ENCODE peak calls at places on chromosome 6, in eight cellular contexts. F, B, X, D, T, A, P and G are unnamed samples.

GRCh38 chr6:137297887-137298286 is 78.7 kb upstream of the IFNGR1 start:
- DNase-seq in D (peak; percentile 58), T (peak; percentile 80), A (no peak), P (peak; percentile 74), F (no peak), X (peak; percentile 94), B (peak; percentile 11), G (no peak)

GRCh38 chr6:108654465-108655106 is 93.9 kb downstream of the FOXO3 start:
- DNase-seq in B (no peak), P (no peak), D (no peak), F (no peak), A (no peak), X (no peak), T (peak; percentile 35), G (no peak)

GRCh38 chr6:33746036-33746600 is 587 bp downstream of the IP6K3 start:
- DNase-seq in F (peak; percentile 57), X (peak; percentile 74), D (no peak), A (peak; percentile 20), T (peak; percentile 61), P (peak; percentile 25), B (peak; percentile 58), G (peak; percentile 88)

GRCh38 chr6:81169166-81169565 is 583.3 kb downstream of the TENT5A start:
- DNase-seq in D (no peak), B (no peak), X (no peak), T (no peak), A (no peak), F (no peak), P (peak; percentile 28), G (no peak)

GRCh38 chr6:71473908-71474307 is 185.3 kb downstream of the OGFRL1 start:
- DNase-seq in P (peak; percentile 97), T (peak; percentile 97), X (no peak), B (peak; percentile 28), D (peak; percentile 83), F (no peak), A (peak; percentile 91), G (peak; percentile 82)

GRCh38 chr6:86477510-86478166 is 459.7 kb upstream of the HTR1E start:
- DNase-seq in P (no peak), X (peak; percentile 61), A (no peak), T (no peak), D (no peak), F (no peak), B (no peak), G (no peak)

GRCh38 chr6:53986165-53986720 is 125.0 kb upstream of the MLIP start:
- DNase-seq in D (no peak), B (peak; percentile 53), T (peak; percentile 70), P (peak; percentile 76), F (no peak), X (peak; percentile 66), A (peak; percentile 39), G (no peak)

GRCh38 chr6:22785036-22785435 is 215.7 kb downstream of the HDGFL1 start:
- DNase-seq in B (no peak), F (no peak), X (no peak), P (no peak), D (no peak), T (peak; percentile 38), A (no peak), G (no peak)

GRCh38 chr6:108408453-108408852 is 113.6 kb downstream of the AFG1L start:
- DNase-seq in D (no peak), A (no peak), X (no peak), P (no peak), T (peak; percentile 38), F (no peak), B (no peak), G (no peak)

GRCh38 chr6:55528624-55529023 is 50.4 kb downstream of the HMGCLL1 start:
- DNase-seq in B (no peak), D (no peak), A (peak; percentile 44), T (peak; percentile 37), X (peak; percentile 52), P (peak; percentile 35), F (no peak), G (no peak)

GRCh38 chr6:15017803-15018202 is 228.1 kb upstream of the JARID2 start:
- DNase-seq in X (no peak), A (no peak), F (no peak), D (no peak), T (no peak), B (no peak), P (no peak), G (no peak)

GRCh38 chr6:164098857-164099534 is 684.5 kb downstream of the QKI start:
- DNase-seq in X (peak; percentile 59), A (no peak), P (no peak), F (no peak), T (no peak), D (no peak), B (no peak), G (no peak)

GRCh38 chr6:4613795-4614194 is 162.4 kb upstream of the CDYL start:
- DNase-seq in T (no peak), P (no peak), D (no peak), F (no peak), X (no peak), A (no peak), B (no peak), G (no peak)

GRCh38 chr6:8707956-8708772 is 272.8 kb upstream of the SLC35B3 start:
- DNase-seq in X (peak; percentile 57), B (peak; percentile 34), A (peak; percentile 19), D (no peak), F (no peak), T (no peak), P (no peak), G (no peak)

GRCh38 chr6:22807818-22808217 is 238.5 kb downstream of the HDGFL1 start:
- DNase-seq in B (no peak), A (no peak), X (no peak), D (no peak), T (no peak), F (no peak), P (no peak), G (no peak)

GRCh38 chr6:56839533-56840183 is 115.2 kb upstream of the BEND6 start:
- DNase-seq in B (no peak), A (no peak), X (no peak), P (no peak), D (no peak), T (no peak), F (no peak), G (no peak)

GRCh38 chr6:84460491-84460890 is 233.0 kb upstream of the CEP162 start:
- DNase-seq in X (no peak), T (no peak), P (no peak), F (no peak), A (no peak), B (no peak), D (no peak), G (no peak)

GRCh38 chr6:125888989-125889656 is 67.4 kb upstream of the HINT3 start:
- DNase-seq in A (peak; percentile 54), D (no peak), B (no peak), P (peak; percentile 54), T (peak; percentile 40), X (peak; percentile 70), F (no peak), G (no peak)

GRCh38 chr6:170365581-170365980 is 59.0 kb downstream of the FAM120B start:
- DNase-seq in X (no peak), F (no peak), A (no peak), D (no peak), B (no peak), P (no peak), T (no peak), G (no peak)

GRCh38 chr6:43629505-43630300 is 639 bp upstream of the GTPBP2 start:
- DNase-seq in F (peak; percentile 96), P (peak; percentile 97), A (peak; percentile 98), T (peak; percentile 98), X (peak; percentile 97), D (peak; percentile 97), B (peak; percentile 97), G (peak; percentile 97)

GRCh38 chr6:43630980-43631619 is 2.0 kb upstream of the GTPBP2 start:
- DNase-seq in B (no peak), D (no peak), F (no peak), X (no peak), T (no peak), A (no peak), P (no peak), G (no peak)

GRCh38 chr6:43635387-43636311 is at the start of gene MAD2L1BP:
- DNase-seq in X (peak; percentile 93), D (peak; percentile 89), P (peak; percentile 49), F (peak; percentile 91), A (peak; percentile 55), T (peak; percentile 63), B (peak; percentile 91), G (peak; percentile 87)

GRCh38 chr6:43636312-43636667 is 650 bp downstream of the MAD2L1BP start:
- DNase-seq in D (no peak), X (no peak), B (no peak), F (no peak), T (peak; percentile 11), A (peak; percentile 10), P (peak; percentile 14), G (no peak)

GRCh38 chr6:43634702-43635303 is 837 bp upstream of the MAD2L1BP start:
- DNase-seq in D (peak; percentile 10), X (no peak), T (no peak), F (no peak), P (no peak), A (no peak), B (no peak), G (no peak)
- H3K4me3 ChIP-seq in D (no peak overlapping the region), X (no peak overlapping the region), T (no peak overlapping the region), F (no peak overlapping the region), P (no peak overlapping the region), A (no peak overlapping the region), B (no peak overlapping the region), G (no peak overlapping the region)

GRCh38 chr6:6881438-6882267 is 226.1 kb upstream of the RREB1 start:
- DNase-seq in X (peak; percentile 73), T (no peak), F (no peak), A (no peak), B (no peak), D (no peak), P (no peak), G (no peak)
- H3K27ac ChIP-seq in X (no peak overlapping the region), T (no peak overlapping the region), F (no peak overlapping the region), A (no peak overlapping the region), B (no peak overlapping the region), D (no peak overlapping the region), P (no peak overlapping the region), G (no peak overlapping the region)

DNA sequence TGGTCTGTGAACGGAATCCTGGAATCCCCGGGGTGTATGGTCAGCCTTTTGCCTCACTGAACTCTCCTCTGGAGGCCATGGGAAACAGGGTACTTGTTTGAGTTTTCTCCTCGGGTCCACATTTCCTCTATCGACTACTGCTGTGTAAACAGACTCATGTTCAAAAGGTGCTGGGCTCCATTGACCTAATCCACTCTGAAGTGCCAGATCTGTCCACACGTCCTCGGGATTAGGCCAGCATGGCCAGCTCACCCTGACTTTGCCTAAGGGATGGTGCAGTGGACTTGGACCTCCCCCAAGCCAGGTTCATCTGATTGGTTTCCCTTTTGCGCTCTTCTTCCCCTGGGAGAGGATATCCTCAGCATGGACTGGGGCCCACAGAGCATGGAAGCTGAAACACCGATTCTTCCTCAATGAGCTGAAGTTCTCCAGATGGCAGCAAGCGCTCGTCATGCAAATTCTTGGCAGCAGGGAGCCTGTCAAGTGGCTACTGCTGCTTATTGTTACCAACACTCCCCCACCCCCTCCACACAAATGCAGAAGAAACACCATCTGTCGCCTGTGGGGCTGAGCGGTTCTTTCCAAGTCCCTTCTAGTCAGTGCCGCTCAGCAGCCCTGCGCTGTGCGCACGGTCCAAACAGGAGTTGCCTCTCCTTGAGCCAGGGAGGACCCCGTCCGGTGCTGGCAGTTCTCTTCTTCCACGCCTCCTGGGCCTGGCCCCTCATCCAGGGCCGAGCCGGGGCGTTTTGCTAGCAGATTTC is 292.6 kb upstream of the MARCKS start:
- DNase-seq in X (peak; percentile 93), F (peak; percentile 85), A (no peak), P (peak; percentile 93), D (peak; percentile 83), B (peak; percentile 65), T (peak; percentile 92), G (peak; percentile 75)
- H3K4me3 ChIP-seq in X (peak overlapping the region; percentile 32), F (no peak overlapping the region), A (no peak overlapping the region), P (no peak overlapping the region), D (no peak overlapping the region), B (no peak overlapping the region), T (peak overlapping the region; percentile 0), G (peak overlapping the region; percentile 51)

GRCh38 chr6:12311106-12311505 is 20.9 kb downstream of the EDN1 start:
- DNase-seq in T (no peak), D (no peak), F (no peak), A (peak; percentile 56), B (no peak), P (no peak), X (no peak), G (no peak)
- H3K27ac ChIP-seq in T (no peak overlapping the region), D (no peak overlapping the region), F (no peak overlapping the region), A (no peak overlapping the region), B (no peak overlapping the region), P (no peak overlapping the region), X (no peak overlapping the region), G (no peak overlapping the region)